ENCODE peak calls at places on chromosomes 3 and 15, in four cellular contexts. T, H, C and K are unnamed samples.

GRCh38 chr3:1499694-1500093 is 406.9 kb downstream of the CNTN6 start:
- DNase-seq in T (no peak), C (no peak), H (no peak), K (no peak)

GRCh38 chr3:138972941-138973340 is 25.9 kb downstream of the FOXL2NB start:
- DNase-seq in T (no peak), H (no peak), C (no peak), K (no peak)

GRCh38 chr3:126664591-126665214 is 9.8 kb upstream of the TXNRD3 start:
- DNase-seq in H (no peak), C (no peak), T (no peak), K (no peak)

GRCh38 chr3:186237915-186238314 is 124.1 kb downstream of the DGKG start:
- DNase-seq in H (no peak), T (no peak), C (no peak), K (no peak)

GRCh38 chr3:157134620-157135191 is 25.2 kb downstream of the CCNL1 start:
- DNase-seq in T (no peak), H (no peak), C (no peak), K (no peak)

GRCh38 chr3:65995030-65995429 is 43.7 kb downstream of the MAGI1 start:
- DNase-seq in H (no peak), C (no peak), T (no peak), K (no peak)

GRCh38 chr3:193228206-193228605 is 12.8 kb upstream of the PLAAT1 start:
- DNase-seq in H (no peak), C (no peak), T (no peak), K (no peak)

GRCh38 chr15:66290518-66290917 is 2.9 kb upstream of the DIS3L start:
- DNase-seq in H (no peak), T (no peak), C (no peak), K (no peak)

GRCh38 chr15:83207622-83208356 is at the start of gene HDGFL3:
- DNase-seq in T (peak), C (no peak), H (peak), K (peak)

GRCh38 chr3:143901105-143901504 is 52.8 kb upstream of the SLC9A9 start:
- DNase-seq in C (no peak), H (no peak), T (no peak), K (no peak)

GRCh38 chr3:167908745-167909442 is 173.4 kb downstream of the SERPINI1 start:
- DNase-seq in H (no peak), C (no peak), T (no peak), K (no peak)

GRCh38 chr3:74233091-74233490 is 381.4 kb downstream of the CNTN3 start:
- DNase-seq in T (no peak), H (no peak), C (no peak), K (no peak)

GRCh38 chr3:124837730-124838186 is 49.4 kb downstream of the ITGB5 start:
- DNase-seq in H (no peak), T (no peak), C (no peak), K (no peak)

GRCh38 chr15:39920510-39921273 is 626 bp upstream of the GPR176 start:
- DNase-seq in C (peak), T (peak), H (peak), K (peak)

GRCh38 chr3:101519685-101520365 is 6.8 kb upstream of the SENP7 start:
- DNase-seq in H (no peak), T (no peak), C (no peak), K (no peak)

GRCh38 chr15:22257668-22258401 is 177.5 kb downstream of the OR4M2 start:
- DNase-seq in C (no peak), T (no peak), H (no peak), K (no peak)

GRCh38 chr15:51331141-51331540 is 7.3 kb downstream of the CYP19A1 start:
- DNase-seq in T (no peak), H (no peak), C (no peak), K (no peak)

GRCh38 chr3:15858547-15859506 is 61.0 kb upstream of the ANKRD28 start:
- DNase-seq in H (peak), T (peak), C (peak), K (peak)

GRCh38 chr15:34628577-34629152 is 45.2 kb upstream of the GOLGA8B start:
- DNase-seq in H (no peak), T (no peak), C (no peak), K (no peak)

GRCh38 chr3:74360406-74360805 is 254.1 kb downstream of the CNTN3 start:
- DNase-seq in H (no peak), T (no peak), C (no peak), K (no peak)

GRCh38 chr3:145936986-145937385 is 224.0 kb downstream of the PLOD2 start:
- DNase-seq in T (no peak), C (no peak), H (no peak), K (no peak)

GRCh38 chr3:186209810-186210752 is 101.2 kb upstream of the ETV5 start:
- DNase-seq in C (no peak), H (peak), T (peak), K (peak)

GRCh38 chr3:131453536-131453935 is 49.2 kb downstream of the MRPL3 start:
- DNase-seq in H (no peak), T (no peak), C (no peak), K (no peak)

GRCh38 chr3:143171141-143171651 is 51.6 kb downstream of the CHST2 start:
- DNase-seq in H (peak), C (no peak), T (peak), K (peak)

GRCh38 chr15:65980824-65981456 is 111.6 kb downstream of the RAB11A start:
- DNase-seq in T (peak), H (peak), C (no peak), K (peak)

GRCh38 chr3:179732661-179733348 is 80.0 kb downstream of the USP13 start:
- DNase-seq in C (no peak), T (no peak), H (no peak), K (no peak)

GRCh38 chr15:66401130-66402021 is 14.7 kb downstream of the MAP2K1 start:
- DNase-seq in T (peak), C (no peak), H (no peak), K (no peak)

GRCh38 chr3:194906970-194907629 is 221.4 kb downstream of the FAM43A start:
- DNase-seq in H (no peak), C (no peak), T (no peak), K (no peak)

GRCh38 chr3:158102219-158102612 is 4.0 kb downstream of the SHOX2 start:
- DNase-seq in T (no peak), H (no peak), C (no peak), K (no peak)

GRCh38 chr15:50798684-50799083 is 33.2 kb upstream of the SPPL2A start:
- DNase-seq in C (no peak), H (no peak), T (no peak), K (no peak)

DNA sequence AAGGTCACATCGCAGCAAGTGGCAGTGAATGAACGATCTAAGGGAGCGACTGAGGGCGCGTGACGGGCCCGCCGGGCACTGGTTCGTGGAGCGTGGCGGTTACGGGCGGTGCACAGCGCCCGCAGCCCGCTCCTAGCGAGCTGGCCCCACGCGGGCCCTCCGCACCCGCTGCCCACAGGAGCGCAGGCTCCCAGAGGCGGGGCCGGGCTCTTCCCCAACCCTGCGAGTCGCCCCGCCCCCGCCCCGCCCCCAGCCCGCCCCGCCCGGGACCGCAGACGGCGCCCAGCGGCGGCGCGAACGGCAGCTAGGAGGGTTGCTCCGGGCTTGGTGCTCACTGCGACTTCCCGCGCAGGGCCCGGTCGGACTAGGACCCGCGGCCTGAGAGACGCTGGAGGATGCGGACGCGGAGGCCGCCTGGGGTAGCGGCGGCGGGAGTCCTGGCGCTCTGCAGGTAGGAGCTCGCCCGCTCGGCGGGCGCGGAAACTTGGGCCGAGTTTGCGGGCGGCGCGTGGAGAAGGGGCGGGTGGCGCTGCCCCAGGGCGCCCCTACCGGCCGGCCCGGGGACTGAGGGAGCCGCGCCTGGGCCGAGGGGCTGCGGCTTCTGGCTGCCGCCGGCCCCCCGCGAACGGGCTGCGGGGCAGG is at the start of gene C15orf39:
- DNase-seq in T (peak), H (peak), C (peak), K (peak)
- TF ChIP-seq CTCF in T (peak), H (peak), C (peak), K (peak)

DNA sequence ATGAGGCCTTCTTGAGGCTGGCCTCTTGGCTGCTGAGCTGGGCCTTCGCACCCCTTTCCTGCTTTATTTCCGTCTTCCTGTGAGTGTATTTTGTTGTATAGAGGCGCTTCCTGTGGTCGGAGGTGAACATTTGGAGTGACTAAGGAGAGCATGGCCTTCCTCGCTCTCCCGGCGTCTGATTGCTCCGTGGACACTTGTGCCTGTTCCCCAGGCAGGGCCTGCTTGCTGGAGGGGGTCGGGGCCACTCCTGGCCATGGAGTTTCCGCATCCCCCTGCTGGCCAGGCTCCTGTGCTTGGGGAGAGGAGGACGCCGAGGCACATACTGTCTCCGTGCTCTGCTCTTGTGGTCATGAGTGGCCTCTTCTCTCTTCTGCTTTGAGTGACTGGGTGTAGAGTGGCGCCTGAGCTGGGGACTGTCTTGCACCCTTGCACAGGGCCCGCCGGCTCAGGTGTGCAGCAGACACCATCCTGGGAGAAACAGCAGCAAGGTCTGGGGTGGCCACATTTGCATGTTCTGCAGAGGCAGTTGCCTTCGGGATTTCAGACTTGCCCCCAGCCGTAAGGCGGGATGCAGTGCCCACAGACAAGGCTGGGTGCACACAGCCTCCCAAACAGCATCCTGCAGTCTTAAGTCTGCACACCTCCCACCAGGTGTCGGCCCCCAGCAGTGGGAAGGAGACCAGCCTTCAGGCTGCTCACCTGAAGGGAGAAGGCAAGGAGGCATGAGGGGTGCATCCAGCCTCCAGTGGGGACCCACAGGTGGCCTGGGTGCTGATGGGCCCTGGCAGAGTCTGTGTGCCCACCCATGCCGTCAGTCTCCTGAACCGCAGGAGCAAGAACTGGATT is 16.4 kb downstream of the KLF13 start:
- DNase-seq in H (no peak), C (no peak), T (peak), K (no peak)
- TF ChIP-seq CTCF in H (no peak), C (no peak), T (peak), K (no peak)

DNA sequence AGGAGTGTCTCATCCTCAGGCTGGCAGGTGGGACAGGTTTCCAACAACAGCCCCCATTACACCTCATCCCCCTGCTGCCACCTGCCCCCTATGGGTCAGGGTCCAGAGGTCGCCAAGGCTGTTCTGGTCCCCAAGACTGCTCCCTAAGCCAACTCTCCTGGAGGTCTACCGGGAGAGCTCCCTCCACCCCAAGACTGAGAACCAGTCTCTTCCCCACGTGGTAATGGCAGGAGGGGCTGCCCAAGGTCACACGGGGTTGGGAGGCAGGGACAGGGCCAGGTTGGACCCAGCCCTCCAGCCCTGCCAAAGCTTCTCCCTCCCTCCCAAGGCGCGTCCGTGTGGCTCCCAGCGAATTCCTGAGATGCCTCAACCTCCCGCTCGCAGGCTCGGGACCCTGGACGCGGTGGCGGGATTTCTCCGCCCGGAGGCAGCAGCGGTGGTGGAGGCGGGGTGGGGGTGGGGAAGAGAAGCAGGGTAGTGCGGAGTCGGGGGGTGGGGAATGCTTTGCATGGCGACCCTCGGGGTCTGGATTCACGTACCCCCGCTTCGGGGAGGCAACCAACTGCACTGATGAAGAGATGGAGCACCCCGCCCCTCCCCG is 80.1 kb downstream of the IQSEC1 start:
- DNase-seq in H (no peak), T (no peak), C (no peak), K (no peak)
- TF ChIP-seq CTCF in H (no peak), T (peak), C (no peak), K (no peak)

DNA sequence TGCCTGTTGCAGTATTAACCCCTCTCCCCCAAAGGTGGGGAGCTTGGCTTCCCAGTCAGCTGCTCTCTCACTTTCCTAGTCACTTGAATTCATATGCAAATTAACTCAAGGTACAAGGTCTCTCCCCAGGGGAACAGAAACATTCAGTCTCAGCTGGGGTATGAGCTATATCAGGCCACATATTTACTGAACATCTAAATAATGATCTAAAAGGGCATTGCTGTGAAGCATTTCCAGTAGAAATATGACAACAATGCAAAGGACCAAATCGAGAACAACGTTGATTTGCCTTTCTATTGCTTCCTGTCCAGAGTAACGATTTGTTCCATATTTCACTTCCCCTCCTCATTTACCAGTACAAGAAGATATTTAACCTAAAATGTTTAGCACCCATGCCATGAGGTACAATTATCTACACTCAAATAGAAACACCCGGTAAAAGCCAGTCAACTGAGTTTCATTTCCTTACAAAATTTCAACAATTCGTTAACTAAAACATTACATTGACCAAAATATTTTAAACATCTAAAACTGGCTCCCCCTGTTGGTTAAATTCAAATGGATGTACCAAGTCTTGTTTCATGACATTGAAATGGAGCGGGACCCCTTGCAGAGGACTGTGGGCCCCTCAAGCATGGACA is 36.5 kb upstream of the KLHL6 start:
- DNase-seq in C (no peak), H (no peak), T (peak), K (peak)
- TF ChIP-seq CTCF in C (peak), H (no peak), T (peak), K (peak)

GRCh38 chr3:196502775-196503181 is 790 bp downstream of the RNF168 start:
- DNase-seq in T (peak), C (peak), H (peak), K (no peak)
- TF ChIP-seq CTCF in T (no peak), C (no peak), H (no peak), K (no peak)

GRCh38 chr3:4532535-4533112 is 39.5 kb downstream of the ITPR1 start:
- DNase-seq in H (no peak), C (no peak), T (no peak), K (no peak)

GRCh38 chr3:4531478-4532025 is 38.4 kb downstream of the ITPR1 start:
- DNase-seq in H (peak), T (no peak), C (no peak), K (no peak)

GRCh38 chr3:4528802-4529201 is 35.7 kb downstream of the ITPR1 start:
- DNase-seq in C (no peak), H (no peak), T (no peak), K (no peak)

GRCh38 chr3:4529901-4530588 is 36.9 kb downstream of the ITPR1 start:
- DNase-seq in H (peak), T (no peak), C (no peak), K (no peak)

GRCh38 chr3:4533489-4534443 is 40.6 kb downstream of the ITPR1 start:
- DNase-seq in H (peak), C (no peak), T (no peak), K (no peak)
- TF ChIP-seq CTCF in H (no peak), C (no peak), T (no peak), K (no peak)

GRCh38 chr3:196122021-196122687 is 40.3 kb upstream of the TFRC start:
- DNase-seq in T (no peak), C (no peak), H (peak), K (no peak)

GRCh38 chr3:196128172-196128843 is 46.4 kb upstream of the TFRC start:
- DNase-seq in H (no peak), C (no peak), T (no peak), K (no peak)

GRCh38 chr3:196127308-196128040 is 45.6 kb upstream of the TFRC start:
- DNase-seq in T (no peak), C (no peak), H (no peak), K (no peak)

GRCh38 chr3:196122688-196123046 is 40.8 kb upstream of the TFRC start:
- DNase-seq in T (no peak), H (no peak), C (no peak), K (no peak)

GRCh38 chr3:196124608-196125007 is 42.7 kb upstream of the TFRC start:
- DNase-seq in T (no peak), H (no peak), C (no peak), K (no peak)
- TF ChIP-seq CTCF in T (no peak), H (no peak), C (no peak), K (no peak)

GRCh38 chr15:56918046-56918906 is at the start of gene TCF12:
- DNase-seq in H (peak), C (peak), T (peak), K (peak)
- TF ChIP-seq CTCF in H (peak), C (peak), T (peak), K (peak)

GRCh38 chr3:147392083-147392916 is 14.0 kb downstream of the ZIC4 start:
- DNase-seq in H (no peak), T (no peak), C (no peak), K (no peak)
- TF ChIP-seq CTCF in H (no peak), T (no peak), C (no peak), K (no peak)